ENCODE peak calls at places on chromosomes 5 and 9, in five cellular contexts. A is AG04449, U is NCI-H1105, T is COLO829, C is HTR-8/SVneo. J is an unnamed sample.

GRCh38 chr9:83509372-83509771 is 28.8 kb downstream of the FRMD3 start:
- DNase-seq in T (no peak), U (no peak), C (peak), A (peak), J (no peak)

GRCh38 chr9:138074516-138074915 is 196.9 kb downstream of the CACNA1B start:
- DNase-seq in T (no peak), U (no peak), C (no peak), A (no peak), J (no peak)

GRCh38 chr5:109347252-109347888 is 62.4 kb downstream of the PJA2 start:
- DNase-seq in T (no peak), U (no peak), C (no peak), A (no peak), J (no peak)

GRCh38 chr5:51881901-51882300 is 498.7 kb downstream of the ISL1 start:
- DNase-seq in C (no peak), T (no peak), A (no peak), U (no peak), J (no peak)

GRCh38 chr5:169201597-169201996 is 99.3 kb downstream of the SLIT3 start:
- DNase-seq in U (no peak), A (no peak), T (no peak), C (no peak), J (no peak)

GRCh38 chr5:146732966-146733365 is 145.6 kb downstream of the PPP2R2B start:
- DNase-seq in C (no peak), T (no peak), U (no peak), A (no peak), J (no peak)

GRCh38 chr9:136721339-136722092 is 9.1 kb downstream of the DIPK1B start:
- DNase-seq in C (no peak), U (no peak), A (no peak), T (no peak), J (peak)

GRCh38 chr9:135602789-135603481 is 36.4 kb downstream of the GLT6D1 start:
- DNase-seq in C (peak), U (no peak), A (no peak), T (peak), J (no peak)

GRCh38 chr9:133731876-133732321 is 6.3 kb downstream of the SARDH start:
- DNase-seq in U (no peak), C (peak), T (peak), A (no peak), J (peak)

GRCh38 chr9:38090170-38090569 is 21.1 kb upstream of the SHB start:
- DNase-seq in T (no peak), A (no peak), C (no peak), U (no peak), J (no peak)

GRCh38 chr5:110908848-110909247 is 162.7 kb upstream of the TSLP start:
- DNase-seq in A (no peak), T (no peak), C (no peak), U (no peak), J (no peak)

GRCh38 chr5:154390096-154390495 is 55.7 kb upstream of the SAP30L start:
- DNase-seq in T (no peak), U (no peak), A (no peak), C (no peak), J (no peak)

GRCh38 chr9:134210908-134211810 is 46.8 kb upstream of the RNU6ATAC start:
- DNase-seq in A (no peak), U (no peak), C (no peak), T (no peak), J (no peak)

GRCh38 chr5:90390933-90391332 is 18.6 kb downstream of the CETN3 start:
- DNase-seq in C (no peak), U (no peak), A (no peak), T (no peak), J (no peak)

GRCh38 chr5:173472784-173473278 is 143.6 kb downstream of the BOD1 start:
- DNase-seq in A (no peak), U (no peak), C (no peak), T (no peak), J (no peak)

GRCh38 chr9:73423891-73424290 is 272.2 kb downstream of the ANXA1 start:
- DNase-seq in A (no peak), C (no peak), U (no peak), T (no peak), J (no peak)

GRCh38 chr9:100852088-100852487 is 176.4 kb upstream of the PLPPR1 start:
- DNase-seq in C (no peak), A (no peak), U (no peak), T (no peak), J (no peak)

GRCh38 chr5:32297181-32298055 is 15.3 kb downstream of the MTMR12 start:
- DNase-seq in A (no peak), T (no peak), C (no peak), U (no peak), J (no peak)

GRCh38 chr9:135224286-135224871 is 136.9 kb downstream of the OLFM1 start:
- DNase-seq in A (no peak), C (no peak), U (no peak), T (no peak), J (no peak)

GRCh38 chr5:167743685-167744084 is 547.8 kb upstream of the WWC1 start:
- DNase-seq in T (no peak), C (peak), A (peak), U (no peak), J (no peak)

J was measured in COR-L47.